ENCODE peak calls at places on chromosome 12, in seven cellular contexts. One of them, this sample, is unnamed.

GRCh38 chr12:75944097-75944904 is 87.3 kb downstream of the PHLDA1 start:
- DNase-seq in psoas muscle: no peak
- DNase-seq in adrenal gland: no peak
- DNase-seq in tibial nerve: no peak
- DNase-seq in HCT116: peak; percentile 84
- DNase-seq in mucosa of descending colon: no peak
- DNase-seq in cardiac muscle cell: peak; percentile 89
- DNase-seq in this sample: peak; percentile 89

GRCh38 chr12:123319826-123320225 is 44.8 kb downstream of the SBNO1 start:
- DNase-seq in mucosa of descending colon: no peak
- DNase-seq in HCT116: no peak
- DNase-seq in adrenal gland: no peak
- DNase-seq in cardiac muscle cell: no peak
- DNase-seq in psoas muscle: no peak
- DNase-seq in tibial nerve: no peak
- DNase-seq in this sample: no peak

GRCh38 chr12:101767537-101767936 is 28.3 kb upstream of the SYCP3 start:
- DNase-seq in cardiac muscle cell: no peak
- DNase-seq in HCT116: no peak
- DNase-seq in tibial nerve: no peak
- DNase-seq in mucosa of descending colon: no peak
- DNase-seq in psoas muscle: no peak
- DNase-seq in adrenal gland: no peak
- DNase-seq in this sample: no peak

GRCh38 chr12:27779416-27779815 is 617 bp upstream of the KLHL42 start:
- DNase-seq in adrenal gland: peak; percentile 28
- DNase-seq in HCT116: no peak
- DNase-seq in mucosa of descending colon: peak; percentile 19
- DNase-seq in tibial nerve: no peak
- DNase-seq in cardiac muscle cell: no peak
- DNase-seq in psoas muscle: no peak
- DNase-seq in this sample: no peak

GRCh38 chr12:108826807-108827721 is 30.3 kb downstream of the SSH1 start:
- DNase-seq in psoas muscle: no peak
- DNase-seq in tibial nerve: no peak
- DNase-seq in adrenal gland: peak; percentile 40
- DNase-seq in HCT116: no peak
- DNase-seq in mucosa of descending colon: no peak
- DNase-seq in cardiac muscle cell: peak; percentile 69
- DNase-seq in this sample: no peak

GRCh38 chr12:110670161-110670701 is 18.7 kb downstream of the HVCN1 start:
- DNase-seq in HCT116: no peak
- DNase-seq in mucosa of descending colon: no peak
- DNase-seq in cardiac muscle cell: no peak
- DNase-seq in adrenal gland: no peak
- DNase-seq in psoas muscle: no peak
- DNase-seq in tibial nerve: no peak
- DNase-seq in this sample: no peak

GRCh38 chr12:11771356-11771755 is 121.9 kb downstream of the ETV6 start:
- DNase-seq in HCT116: no peak
- DNase-seq in tibial nerve: no peak
- DNase-seq in mucosa of descending colon: no peak
- DNase-seq in adrenal gland: no peak
- DNase-seq in cardiac muscle cell: peak; percentile 36
- DNase-seq in psoas muscle: no peak
- DNase-seq in this sample: peak; percentile 58

GRCh38 chr12:109737631-109738030 is 24.0 kb downstream of the FAM222A start:
- DNase-seq in mucosa of descending colon: no peak
- DNase-seq in tibial nerve: no peak
- DNase-seq in HCT116: no peak
- DNase-seq in psoas muscle: peak; percentile 12
- DNase-seq in cardiac muscle cell: no peak
- DNase-seq in adrenal gland: peak; percentile 9
- DNase-seq in this sample: peak; percentile 32

GRCh38 chr12:117152793-117153775 is 37.2 kb downstream of the FBXO21 start:
- DNase-seq in cardiac muscle cell: no peak
- DNase-seq in mucosa of descending colon: no peak
- DNase-seq in HCT116: no peak
- DNase-seq in tibial nerve: no peak
- DNase-seq in psoas muscle: no peak
- DNase-seq in adrenal gland: no peak
- DNase-seq in this sample: no peak

GRCh38 chr12:113197518-113198077 is 12.1 kb downstream of the RITA1 start:
- DNase-seq in psoas muscle: peak; percentile 12
- DNase-seq in adrenal gland: no peak
- DNase-seq in cardiac muscle cell: no peak
- DNase-seq in mucosa of descending colon: no peak
- DNase-seq in tibial nerve: no peak
- DNase-seq in HCT116: no peak
- DNase-seq in this sample: no peak

GRCh38 chr12:52125499-52125900 is 46.0 kb downstream of the SMIM41 start:
- DNase-seq in psoas muscle: no peak
- DNase-seq in HCT116: no peak
- DNase-seq in adrenal gland: no peak
- DNase-seq in cardiac muscle cell: no peak
- DNase-seq in mucosa of descending colon: no peak
- DNase-seq in tibial nerve: no peak
- DNase-seq in this sample: no peak

GRCh38 chr12:48796976-48797375 is 8.1 kb upstream of the ADCY6 start:
- DNase-seq in mucosa of descending colon: no peak
- DNase-seq in HCT116: no peak
- DNase-seq in tibial nerve: no peak
- DNase-seq in cardiac muscle cell: no peak
- DNase-seq in psoas muscle: no peak
- DNase-seq in adrenal gland: no peak
- DNase-seq in this sample: no peak

GRCh38 chr12:45089417-45089816 is 38.5 kb upstream of the DBX2 start:
- DNase-seq in tibial nerve: no peak
- DNase-seq in mucosa of descending colon: no peak
- DNase-seq in cardiac muscle cell: no peak
- DNase-seq in adrenal gland: no peak
- DNase-seq in psoas muscle: no peak
- DNase-seq in HCT116: no peak
- DNase-seq in this sample: no peak

GRCh38 chr12:88299567-88300101 is 157.5 kb downstream of the TMTC3 start:
- DNase-seq in tibial nerve: no peak
- DNase-seq in mucosa of descending colon: no peak
- DNase-seq in psoas muscle: no peak
- DNase-seq in HCT116: peak; percentile 34
- DNase-seq in adrenal gland: no peak
- DNase-seq in cardiac muscle cell: peak; percentile 93
- DNase-seq in this sample: peak; percentile 80

GRCh38 chr12:12976366-12976765 is 23.7 kb downstream of the HEBP1 start:
- DNase-seq in psoas muscle: no peak
- DNase-seq in tibial nerve: no peak
- DNase-seq in cardiac muscle cell: peak; percentile 91
- DNase-seq in mucosa of descending colon: no peak
- DNase-seq in HCT116: no peak
- DNase-seq in adrenal gland: peak; percentile 62
- DNase-seq in this sample: peak; percentile 86

GRCh38 chr12:18383203-18383602 is 121.9 kb downstream of the PIK3C2G start:
- DNase-seq in mucosa of descending colon: no peak
- DNase-seq in cardiac muscle cell: peak; percentile 93
- DNase-seq in adrenal gland: no peak
- DNase-seq in tibial nerve: no peak
- DNase-seq in psoas muscle: no peak
- DNase-seq in HCT116: no peak
- DNase-seq in this sample: peak; percentile 41

GRCh38 chr12:6868211-6869048 is 1.1 kb downstream of the TPI1 start:
- DNase-seq in tibial nerve: no peak
- DNase-seq in psoas muscle: no peak
- DNase-seq in cardiac muscle cell: peak; percentile 16
- DNase-seq in adrenal gland: peak; percentile 57
- DNase-seq in mucosa of descending colon: no peak
- DNase-seq in HCT116: no peak
- DNase-seq in this sample: no peak

GRCh38 chr12:67630373-67631088 is 18.0 kb upstream of the DYRK2 start:
- DNase-seq in psoas muscle: peak; percentile 52
- DNase-seq in mucosa of descending colon: peak; percentile 76
- DNase-seq in HCT116: no peak
- DNase-seq in tibial nerve: no peak
- DNase-seq in adrenal gland: peak; percentile 28
- DNase-seq in cardiac muscle cell: peak; percentile 29
- DNase-seq in this sample: peak; percentile 34

GRCh38 chr12:127677537-127678131 is 589.3 kb upstream of the TMEM132C start:
- DNase-seq in psoas muscle: peak; percentile 58
- DNase-seq in HCT116: no peak
- DNase-seq in adrenal gland: peak; percentile 89
- DNase-seq in mucosa of descending colon: peak; percentile 79
- DNase-seq in cardiac muscle cell: peak; percentile 46
- DNase-seq in tibial nerve: peak; percentile 49
- DNase-seq in this sample: peak; percentile 26

GRCh38 chr12:96194901-96195844 is 998 bp downstream of the ELK3 start:
- DNase-seq in cardiac muscle cell: peak; percentile 86
- DNase-seq in HCT116: peak; percentile 75
- DNase-seq in mucosa of descending colon: peak; percentile 63
- DNase-seq in psoas muscle: peak; percentile 56
- DNase-seq in adrenal gland: peak; percentile 57
- DNase-seq in tibial nerve: no peak
- DNase-seq in this sample: no peak

GRCh38 chr12:91959220-91959619 is 186.4 kb downstream of the BTG1 start:
- DNase-seq in cardiac muscle cell: no peak
- DNase-seq in psoas muscle: no peak
- DNase-seq in tibial nerve: no peak
- DNase-seq in mucosa of descending colon: no peak
- DNase-seq in adrenal gland: no peak
- DNase-seq in HCT116: no peak
- DNase-seq in this sample: no peak

GRCh38 chr12:24507827-24508226 is 441.1 kb downstream of the BCAT1 start:
- DNase-seq in psoas muscle: no peak
- DNase-seq in HCT116: no peak
- DNase-seq in mucosa of descending colon: no peak
- DNase-seq in adrenal gland: no peak
- DNase-seq in tibial nerve: no peak
- DNase-seq in cardiac muscle cell: no peak
- DNase-seq in this sample: no peak

GRCh38 chr12:50249464-50250229 is 33.7 kb downstream of the LIMA1 start:
- DNase-seq in cardiac muscle cell: peak; percentile 36
- DNase-seq in adrenal gland: no peak
- DNase-seq in HCT116: no peak
- DNase-seq in tibial nerve: no peak
- DNase-seq in mucosa of descending colon: no peak
- DNase-seq in psoas muscle: no peak
- DNase-seq in this sample: no peak

GRCh38 chr12:62347922-62348650 is 87.9 kb downstream of the USP15 start:
- DNase-seq in HCT116: no peak
- DNase-seq in tibial nerve: no peak
- DNase-seq in psoas muscle: no peak
- DNase-seq in mucosa of descending colon: no peak
- DNase-seq in adrenal gland: peak; percentile 34
- DNase-seq in cardiac muscle cell: no peak
- DNase-seq in this sample: no peak

GRCh38 chr12:47774664-47775063 is 1.6 kb downstream of the SLC48A1 start:
- DNase-seq in HCT116: no peak
- DNase-seq in tibial nerve: no peak
- DNase-seq in mucosa of descending colon: no peak
- DNase-seq in psoas muscle: peak; percentile 55
- DNase-seq in adrenal gland: no peak
- DNase-seq in cardiac muscle cell: no peak
- DNase-seq in this sample: no peak

GRCh38 chr12:9661720-9662119 is 7.8 kb upstream of the CLEC2D start:
- DNase-seq in HCT116: no peak
- DNase-seq in cardiac muscle cell: no peak
- DNase-seq in psoas muscle: no peak
- DNase-seq in mucosa of descending colon: no peak
- DNase-seq in adrenal gland: no peak
- DNase-seq in tibial nerve: no peak
- DNase-seq in this sample: no peak

GRCh38 chr12:94545937-94546771 is 86.5 kb upstream of the CEP83 start:
- DNase-seq in cardiac muscle cell: peak; percentile 83
- DNase-seq in HCT116: peak; percentile 77
- DNase-seq in adrenal gland: peak; percentile 80
- DNase-seq in psoas muscle: no peak
- DNase-seq in mucosa of descending colon: peak; percentile 73
- DNase-seq in tibial nerve: no peak
- DNase-seq in this sample: peak; percentile 32

GRCh38 chr12:57456145-57456700 is 1.1 kb downstream of the INHBE start:
- DNase-seq in mucosa of descending colon: peak; percentile 57
- DNase-seq in cardiac muscle cell: peak; percentile 54
- DNase-seq in tibial nerve: no peak
- DNase-seq in psoas muscle: no peak
- DNase-seq in HCT116: no peak
- DNase-seq in adrenal gland: no peak
- DNase-seq in this sample: no peak
- TF ChIP-seq CTCF in mucosa of descending colon: peak; percentile 34
- TF ChIP-seq CTCF in cardiac muscle cell: peak; percentile 67
- TF ChIP-seq CTCF in tibial nerve: peak; percentile 43
- TF ChIP-seq CTCF in psoas muscle: peak; percentile 45
- TF ChIP-seq CTCF in HCT116: peak; percentile 80
- TF ChIP-seq CTCF in adrenal gland: peak; percentile 36
- TF ChIP-seq CTCF in this sample: peak; percentile 84

GRCh38 chr12:77049767-77050353 is 15.5 kb downstream of the E2F7 start:
- DNase-seq in psoas muscle: no peak
- DNase-seq in mucosa of descending colon: peak; percentile 56
- DNase-seq in cardiac muscle cell: peak; percentile 74
- DNase-seq in adrenal gland: no peak
- DNase-seq in HCT116: peak; percentile 63
- DNase-seq in tibial nerve: no peak
- DNase-seq in this sample: no peak
- H3K36me3 ChIP-seq in psoas muscle: no peaks in the 10 kb centered on the region
- H3K36me3 ChIP-seq in mucosa of descending colon: no peaks in the 10 kb centered on the region
- H3K36me3 ChIP-seq in cardiac muscle cell: no peaks in the 10 kb centered on the region
- H3K36me3 ChIP-seq in adrenal gland: no peaks in the 10 kb centered on the region
- H3K36me3 ChIP-seq in HCT116: peaks cover 14% of the 10 kb centered on the region
- H3K36me3 ChIP-seq in tibial nerve: no peaks in the 10 kb centered on the region
- H3K36me3 ChIP-seq in this sample: peaks cover 1% of the 10 kb centered on the region

GRCh38 chr12:29591140-29592020 is 93.9 kb upstream of the OVCH1 start:
- DNase-seq in tibial nerve: no peak
- DNase-seq in HCT116: no peak
- DNase-seq in adrenal gland: no peak
- DNase-seq in mucosa of descending colon: no peak
- DNase-seq in psoas muscle: peak; percentile 56
- DNase-seq in cardiac muscle cell: peak; percentile 70
- DNase-seq in this sample: no peak
- TF ChIP-seq CTCF in tibial nerve: peak; percentile 52
- TF ChIP-seq CTCF in HCT116: no peak
- TF ChIP-seq CTCF in adrenal gland: no peak
- TF ChIP-seq CTCF in mucosa of descending colon: no peak
- TF ChIP-seq CTCF in psoas muscle: peak; percentile 24
- TF ChIP-seq CTCF in cardiac muscle cell: peak; percentile 64
- TF ChIP-seq CTCF in this sample: peak; percentile 59

GRCh38 chr12:56350662-56351061 is 9.2 kb downstream of the STAT2 start:
- DNase-seq in tibial nerve: no peak
- DNase-seq in adrenal gland: no peak
- DNase-seq in psoas muscle: no peak
- DNase-seq in HCT116: no peak
- DNase-seq in mucosa of descending colon: no peak
- DNase-seq in cardiac muscle cell: no peak
- DNase-seq in this sample: no peak

GRCh38 chr12:56348776-56349175 is 10.1 kb downstream of the IL23A start:
- DNase-seq in adrenal gland: no peak
- DNase-seq in cardiac muscle cell: no peak
- DNase-seq in tibial nerve: no peak
- DNase-seq in mucosa of descending colon: no peak
- DNase-seq in HCT116: no peak
- DNase-seq in psoas muscle: no peak
- DNase-seq in this sample: no peak

GRCh38 chr12:56346663-56347062 is 8.0 kb downstream of the IL23A start:
- DNase-seq in cardiac muscle cell: no peak
- DNase-seq in adrenal gland: no peak
- DNase-seq in psoas muscle: no peak
- DNase-seq in HCT116: no peak
- DNase-seq in mucosa of descending colon: no peak
- DNase-seq in tibial nerve: no peak
- DNase-seq in this sample: no peak

GRCh38 chr12:56351325-56351724 is 8.6 kb downstream of the STAT2 start:
- DNase-seq in HCT116: no peak
- DNase-seq in psoas muscle: no peak
- DNase-seq in tibial nerve: no peak
- DNase-seq in mucosa of descending colon: no peak
- DNase-seq in cardiac muscle cell: no peak
- DNase-seq in adrenal gland: no peak
- DNase-seq in this sample: no peak
- H3K36me3 ChIP-seq in HCT116: peaks cover 37% of the 10 kb centered on the region
- H3K36me3 ChIP-seq in psoas muscle: peaks cover 12% of the 10 kb centered on the region
- H3K36me3 ChIP-seq in tibial nerve: peaks cover 100% of the 10 kb centered on the region
- H3K36me3 ChIP-seq in mucosa of descending colon: peaks cover 20% of the 10 kb centered on the region
- H3K36me3 ChIP-seq in cardiac muscle cell: peaks cover 42% of the 10 kb centered on the region
- H3K36me3 ChIP-seq in adrenal gland: no peaks in the 10 kb centered on the region
- H3K36me3 ChIP-seq in this sample: peaks cover 4% of the 10 kb centered on the region